ENCODE peak calls at places on chromosomes 13 and 19, in four cellular contexts. One of them, this sample, is unnamed.

GRCh38 chr13:92136449-92137180 is 738.2 kb downstream of the GPC5 start:
- DNase-seq in GM23248: no peak
- DNase-seq in neural progenitor cell: no peak
- DNase-seq in HCT116: no peak
- DNase-seq in this sample: no peak

GRCh38 chr19:2394054-2394668 is 33.2 kb downstream of the TIMM13 start:
- DNase-seq in HCT116: no peak
- DNase-seq in GM23248: no peak
- DNase-seq in neural progenitor cell: no peak
- DNase-seq in this sample: peak; percentile 89

GRCh38 chr19:54108496-54108895 is 5.8 kb downstream of the NDUFA3 start:
- DNase-seq in HCT116: no peak
- DNase-seq in GM23248: no peak
- DNase-seq in neural progenitor cell: no peak
- DNase-seq in this sample: no peak

GRCh38 chr13:81051873-81052272 is 710.9 kb upstream of the SPRY2 start:
- DNase-seq in HCT116: no peak
- DNase-seq in GM23248: no peak
- DNase-seq in neural progenitor cell: peak; percentile 36
- DNase-seq in this sample: no peak

GRCh38 chr19:14022469-14022868 is 5.5 kb upstream of the RLN3 start:
- DNase-seq in HCT116: no peak
- DNase-seq in neural progenitor cell: no peak
- DNase-seq in GM23248: peak; percentile 23
- DNase-seq in this sample: no peak

GRCh38 chr13:79492313-79492798 is 11.4 kb downstream of the NDFIP2 start:
- DNase-seq in neural progenitor cell: no peak
- DNase-seq in GM23248: peak; percentile 75
- DNase-seq in HCT116: no peak
- DNase-seq in this sample: no peak

GRCh38 chr19:28289294-28290063 is 923.5 kb downstream of the UQCRFS1 start:
- DNase-seq in GM23248: peak; percentile 89
- DNase-seq in neural progenitor cell: no peak
- DNase-seq in HCT116: no peak
- DNase-seq in this sample: no peak

GRCh38 chr13:63481334-63481733 is 2065.7 kb upstream of the PCDH20 start:
- DNase-seq in GM23248: no peak
- DNase-seq in neural progenitor cell: no peak
- DNase-seq in HCT116: no peak
- DNase-seq in this sample: no peak

GRCh38 chr13:18953139-18953930 is 228.3 kb downstream of the TUBA3C start:
- DNase-seq in neural progenitor cell: no peak
- DNase-seq in HCT116: no peak
- DNase-seq in GM23248: no peak
- DNase-seq in this sample: no peak

GRCh38 chr19:16876904-16877361 is 11.9 kb upstream of the F2RL3 start:
- DNase-seq in GM23248: no peak
- DNase-seq in neural progenitor cell: no peak
- DNase-seq in HCT116: no peak
- DNase-seq in this sample: peak; percentile 36

GRCh38 chr19:32662186-32662585 is 12.8 kb downstream of the ANKRD27 start:
- DNase-seq in GM23248: peak; percentile 72
- DNase-seq in neural progenitor cell: no peak
- DNase-seq in HCT116: no peak
- DNase-seq in this sample: no peak

GRCh38 chr13:48783831-48784230 is 130.1 kb downstream of the CYSLTR2 start:
- DNase-seq in GM23248: no peak
- DNase-seq in neural progenitor cell: no peak
- DNase-seq in HCT116: no peak
- DNase-seq in this sample: no peak

GRCh38 chr13:84670245-84670644 is 788.0 kb upstream of the SLITRK1 start:
- DNase-seq in GM23248: no peak
- DNase-seq in HCT116: no peak
- DNase-seq in neural progenitor cell: peak; percentile 13
- DNase-seq in this sample: no peak

GRCh38 chr13:99666146-99666805 is 165.0 kb downstream of the TM9SF2 start:
- DNase-seq in HCT116: no peak
- DNase-seq in neural progenitor cell: no peak
- DNase-seq in GM23248: no peak
- DNase-seq in this sample: no peak

GRCh38 chr19:23402388-23402787 is 7.1 kb upstream of the ZNF91 start:
- DNase-seq in neural progenitor cell: no peak
- DNase-seq in GM23248: no peak
- DNase-seq in HCT116: no peak
- DNase-seq in this sample: no peak

GRCh38 chr13:61156753-61157152 is 258.9 kb downstream of the PCDH20 start:
- DNase-seq in GM23248: no peak
- DNase-seq in neural progenitor cell: no peak
- DNase-seq in HCT116: no peak
- DNase-seq in this sample: no peak
- H2AFZ ChIP-seq in GM23248: no peak overlapping the region
- H2AFZ ChIP-seq in neural progenitor cell: no peak overlapping the region
- H2AFZ ChIP-seq in HCT116: no peak overlapping the region
- H2AFZ ChIP-seq in this sample: no peak overlapping the region

DNA sequence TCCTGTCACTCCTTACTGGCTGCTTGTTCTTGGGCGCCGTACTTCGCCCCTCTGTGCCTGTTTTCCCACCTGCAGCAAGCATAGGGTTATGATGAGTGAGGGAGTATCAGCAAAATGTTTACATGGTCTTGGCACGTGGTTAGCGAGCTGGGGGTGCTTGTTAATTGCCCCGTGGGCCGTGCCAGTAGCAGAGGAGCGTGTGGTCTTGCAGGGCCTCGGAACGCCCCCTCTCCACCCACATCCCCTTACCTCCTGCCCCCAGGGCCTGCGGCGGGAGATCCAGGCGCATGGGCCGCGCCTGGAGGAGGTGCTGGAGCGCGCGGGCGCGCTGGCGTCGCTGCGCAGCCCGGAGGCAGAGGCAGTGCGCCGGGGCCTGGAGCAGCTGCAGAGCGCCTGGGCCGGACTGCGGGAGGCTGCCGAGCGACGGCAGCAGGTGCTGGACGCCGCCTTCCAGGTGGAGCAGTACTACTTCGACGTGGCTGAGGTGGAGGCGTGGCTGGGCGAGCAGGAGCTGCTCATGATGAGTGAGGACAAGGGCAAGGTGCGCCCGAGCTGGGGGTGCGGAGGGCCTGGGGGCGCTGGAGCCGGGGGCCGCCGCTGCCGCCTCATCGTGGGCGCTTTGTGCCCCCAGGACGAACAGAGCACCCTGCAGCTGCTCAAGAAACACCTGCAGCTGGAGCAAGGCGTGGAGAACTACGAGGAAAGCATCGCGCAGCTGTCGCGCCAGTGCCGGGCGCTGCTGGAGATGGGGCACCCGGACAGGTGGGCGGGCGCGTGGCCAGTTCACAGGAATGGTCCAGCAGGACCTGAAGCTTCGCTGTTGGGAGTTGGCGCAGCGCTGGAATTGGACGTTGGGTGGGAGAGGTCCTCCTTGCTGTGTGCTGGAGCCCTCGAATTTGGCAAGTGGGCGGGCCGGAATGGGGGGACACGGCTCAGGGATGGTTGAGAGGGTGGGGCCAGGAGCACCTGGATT is 22.5 kb upstream of the SHKBP1 start:
- DNase-seq in GM23248: no peak
- DNase-seq in HCT116: no peak
- DNase-seq in neural progenitor cell: peak; percentile 72
- DNase-seq in this sample: no peak
- H3K4me2 ChIP-seq in GM23248: no peak overlapping the region
- H3K4me2 ChIP-seq in HCT116: no peak overlapping the region
- H3K4me2 ChIP-seq in neural progenitor cell: peak overlapping the region; percentile 63
- H3K4me2 ChIP-seq in this sample: no peak overlapping the region

GRCh38 chr13:52659340-52659739 is 6.7 kb downstream of the SUGT1 start:
- DNase-seq in HCT116: no peak
- DNase-seq in neural progenitor cell: no peak
- DNase-seq in GM23248: no peak
- DNase-seq in this sample: no peak

GRCh38 chr13:52669677-52670076 is 17.0 kb downstream of the SUGT1 start:
- DNase-seq in GM23248: peak; percentile 7
- DNase-seq in neural progenitor cell: no peak
- DNase-seq in HCT116: no peak
- DNase-seq in this sample: no peak

GRCh38 chr13:52665325-52665724 is 12.7 kb downstream of the SUGT1 start:
- DNase-seq in neural progenitor cell: peak; percentile 23
- DNase-seq in GM23248: peak; percentile 60
- DNase-seq in HCT116: peak; percentile 16
- DNase-seq in this sample: peak; percentile 26

GRCh38 chr13:52664269-52664668 is 11.6 kb downstream of the SUGT1 start:
- DNase-seq in GM23248: no peak
- DNase-seq in neural progenitor cell: no peak
- DNase-seq in HCT116: no peak
- DNase-seq in this sample: no peak
- H2AFZ ChIP-seq in GM23248: no peak overlapping the region
- H2AFZ ChIP-seq in neural progenitor cell: no peak overlapping the region
- H2AFZ ChIP-seq in HCT116: no peak overlapping the region
- H2AFZ ChIP-seq in this sample: no peak overlapping the region

DNA sequence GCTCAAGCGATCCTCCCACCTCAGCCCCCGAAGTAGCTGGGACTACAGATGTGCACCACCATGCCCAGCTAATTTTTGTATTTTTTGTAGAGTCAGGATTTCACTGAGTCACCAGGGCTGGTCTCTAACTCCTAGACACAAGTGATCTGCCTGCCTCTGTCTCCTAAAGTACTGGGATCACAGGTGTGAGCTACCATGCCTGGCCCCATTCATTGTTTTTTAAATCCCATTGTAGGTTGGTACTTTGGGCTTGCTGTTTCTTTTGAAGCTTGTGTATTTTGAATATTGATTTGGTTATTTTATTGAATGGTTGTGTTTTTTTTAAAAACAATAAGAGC is 26.7 kb downstream of the ZMYM2 start:
- DNase-seq in HCT116: no peak
- DNase-seq in GM23248: peak; percentile 31
- DNase-seq in neural progenitor cell: no peak
- DNase-seq in this sample: no peak
- H3K4me2 ChIP-seq in HCT116: no peak overlapping the region
- H3K4me2 ChIP-seq in GM23248: no peak overlapping the region
- H3K4me2 ChIP-seq in neural progenitor cell: no peak overlapping the region
- H3K4me2 ChIP-seq in this sample: no peak overlapping the region

DNA sequence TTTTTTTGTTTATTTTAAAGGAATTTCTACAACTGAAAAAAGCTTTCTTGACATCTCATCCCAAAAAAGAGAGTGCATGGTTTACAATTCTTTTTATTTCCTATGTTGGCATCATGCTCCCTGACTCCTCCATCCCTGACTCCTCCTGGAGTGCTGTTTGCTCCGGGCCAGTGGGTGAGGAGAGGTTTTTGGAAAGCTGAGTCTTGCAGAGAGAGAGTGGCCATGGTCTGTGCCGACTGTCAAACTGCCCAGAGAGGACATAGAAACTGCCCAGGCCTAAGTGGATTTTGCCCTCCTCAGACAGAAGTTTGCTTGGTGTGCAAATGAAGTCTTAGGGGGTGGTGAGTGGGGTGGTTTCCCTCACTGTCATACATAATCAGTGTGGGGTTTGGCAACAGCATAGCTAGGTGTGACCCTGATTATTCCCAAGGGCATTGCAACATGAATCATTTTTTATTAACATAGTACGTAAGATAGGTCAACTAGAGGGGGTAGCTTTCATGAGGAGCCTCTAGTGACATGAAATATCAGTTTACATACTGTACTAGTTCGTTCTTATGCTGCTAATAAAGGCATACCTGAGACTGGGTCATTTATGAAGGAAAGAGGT is 179.8 kb upstream of the UBL3 start:
- DNase-seq in GM23248: no peak
- DNase-seq in neural progenitor cell: no peak
- DNase-seq in HCT116: no peak
- DNase-seq in this sample: no peak
- H2AFZ ChIP-seq in GM23248: no peak overlapping the region
- H2AFZ ChIP-seq in neural progenitor cell: no peak overlapping the region
- H2AFZ ChIP-seq in HCT116: no peak overlapping the region
- H2AFZ ChIP-seq in this sample: no peak overlapping the region

GRCh38 chr13:74288361-74288911 is 154.2 kb upstream of the KLF12 start:
- DNase-seq in GM23248: no peak
- DNase-seq in HCT116: no peak
- DNase-seq in neural progenitor cell: peak; percentile 13
- DNase-seq in this sample: peak; percentile 26
- H3K4me2 ChIP-seq in GM23248: peak overlapping the region; percentile 16
- H3K4me2 ChIP-seq in HCT116: no peak overlapping the region
- H3K4me2 ChIP-seq in neural progenitor cell: peak overlapping the region; percentile 68
- H3K4me2 ChIP-seq in this sample: peak overlapping the region; percentile 51

GRCh38 chr13:29136341-29136740 is 316.2 kb downstream of the MTUS2 start:
- DNase-seq in neural progenitor cell: no peak
- DNase-seq in GM23248: no peak
- DNase-seq in HCT116: no peak
- DNase-seq in this sample: no peak

GRCh38 chr13:29131881-29132668 is 311.9 kb downstream of the MTUS2 start:
- DNase-seq in HCT116: no peak
- DNase-seq in neural progenitor cell: no peak
- DNase-seq in GM23248: no peak
- DNase-seq in this sample: peak; percentile 46

GRCh38 chr13:29125934-29126424 is 305.8 kb downstream of the MTUS2 start:
- DNase-seq in HCT116: no peak
- DNase-seq in GM23248: no peak
- DNase-seq in neural progenitor cell: no peak
- DNase-seq in this sample: no peak

GRCh38 chr13:29129616-29130015 is 309.5 kb downstream of the MTUS2 start:
- DNase-seq in HCT116: no peak
- DNase-seq in GM23248: no peak
- DNase-seq in neural progenitor cell: no peak
- DNase-seq in this sample: no peak

GRCh38 chr13:29131159-29131558 is 311.0 kb downstream of the MTUS2 start:
- DNase-seq in HCT116: no peak
- DNase-seq in neural progenitor cell: no peak
- DNase-seq in GM23248: no peak
- DNase-seq in this sample: no peak
- H2AFZ ChIP-seq in HCT116: no peak overlapping the region
- H2AFZ ChIP-seq in neural progenitor cell: no peak overlapping the region
- H2AFZ ChIP-seq in GM23248: no peak overlapping the region
- H2AFZ ChIP-seq in this sample: no peak overlapping the region

GRCh38 chr13:76009491-76009890 is 373.4 kb downstream of the LMO7 start:
- DNase-seq in HCT116: no peak
- DNase-seq in GM23248: no peak
- DNase-seq in neural progenitor cell: no peak
- DNase-seq in this sample: no peak
- H3K4me2 ChIP-seq in HCT116: no peak overlapping the region
- H3K4me2 ChIP-seq in GM23248: no peak overlapping the region
- H3K4me2 ChIP-seq in neural progenitor cell: no peak overlapping the region
- H3K4me2 ChIP-seq in this sample: no peak overlapping the region

GRCh38 chr19:35143231-35143715 is at the start of gene FXYD7:
- DNase-seq in HCT116: no peak
- DNase-seq in GM23248: no peak
- DNase-seq in neural progenitor cell: peak; percentile 69
- DNase-seq in this sample: no peak
- H2AFZ ChIP-seq in HCT116: no peak within 1 kb of the TSS
- H2AFZ ChIP-seq in GM23248: no peak within 1 kb of the TSS
- H2AFZ ChIP-seq in neural progenitor cell: peak within 1 kb of the TSS; percentile 97
- H2AFZ ChIP-seq in this sample: peak within 1 kb of the TSS; percentile 42

GRCh38 chr13:44904982-44905381 is 84.3 kb downstream of the NUFIP1 start:
- DNase-seq in HCT116: no peak
- DNase-seq in neural progenitor cell: no peak
- DNase-seq in GM23248: peak; percentile 98
- DNase-seq in this sample: no peak
- H3K4me2 ChIP-seq in HCT116: no peak overlapping the region
- H3K4me2 ChIP-seq in neural progenitor cell: peak overlapping the region; percentile 9
- H3K4me2 ChIP-seq in GM23248: peak overlapping the region; percentile 76
- H3K4me2 ChIP-seq in this sample: no peak overlapping the region